ENCODE peak calls at places on chromosomes 7 and 10, in ten cellular contexts. H is sigmoid colon; R is IMR-90; K is mesendoderm; S is adrenal gland; U is mammary epithelial cell; J is BE2C; X is cardiac muscle cell; T is CD4-positive, alpha-beta memory T cell; G is aorta. M is an unnamed sample.

GRCh38 chr10:75782463-75783248 is 351.2 kb downstream of the LRMDA start:
- DNase-seq in G (no peak), K (no peak), R (no peak), U (no peak), H (no peak), T (no peak), S (no peak), X (no peak), J (no peak), M (no peak)

GRCh38 chr10:51005551-51005950 is 68.7 kb upstream of the PRKG1 start:
- DNase-seq in K (no peak), X (no peak), G (no peak), R (no peak), S (no peak), H (no peak), J (no peak), T (no peak), U (no peak), M (no peak)

GRCh38 chr7:106717997-106718871 is 57.3 kb upstream of the CCDC71L start:
- DNase-seq in T (peak; percentile 40), U (peak; percentile 95), K (peak; percentile 84), J (no peak), S (no peak), X (no peak), H (no peak), G (no peak), R (peak; percentile 98), M (no peak)

GRCh38 chr10:17051851-17052250 is 77.8 kb downstream of the CUBN start:
- DNase-seq in U (no peak), R (no peak), H (no peak), T (no peak), S (no peak), J (no peak), K (no peak), G (no peak), X (no peak), M (no peak)

GRCh38 chr7:132009778-132010177 is 453.4 kb upstream of the PODXL start:
- DNase-seq in U (no peak), H (no peak), K (no peak), R (no peak), G (no peak), S (no peak), J (peak; percentile 37), T (no peak), X (no peak), M (no peak)

GRCh38 chr10:3719024-3719843 is 65.8 kb downstream of the KLF6 start:
- DNase-seq in R (no peak), G (no peak), U (no peak), X (no peak), H (no peak), T (no peak), S (no peak), J (no peak), K (no peak), M (no peak)

GRCh38 chr7:27032843-27033242 is 63.0 kb downstream of the HOXA1 start:
- DNase-seq in T (no peak), X (peak; percentile 46), J (no peak), H (no peak), K (no peak), G (no peak), R (peak; percentile 13), U (no peak), S (no peak), M (no peak)

GRCh38 chr7:26627221-26627620 is 237.2 kb downstream of the SKAP2 start:
- DNase-seq in K (no peak), R (no peak), H (no peak), J (no peak), U (no peak), X (no peak), S (no peak), T (no peak), G (no peak), M (no peak)

GRCh38 chr7:15784694-15785030 is 98.2 kb upstream of the MEOX2 start:
- DNase-seq in R (no peak), K (peak; percentile 13), T (no peak), G (no peak), J (no peak), U (no peak), H (no peak), S (no peak), X (no peak), M (no peak)

GRCh38 chr10:35268791-35269257 is 67.5 kb upstream of the CCNY start:
- DNase-seq in T (no peak), U (no peak), H (no peak), G (no peak), X (no peak), S (no peak), J (no peak), K (peak; percentile 43), R (no peak), M (no peak)

GRCh38 chr10:95767884-95768556 is 12.1 kb downstream of the ENTPD1 start:
- DNase-seq in R (peak; percentile 66), S (no peak), X (no peak), U (no peak), T (no peak), J (no peak), H (no peak), G (no peak), K (no peak), M (no peak)

GRCh38 chr7:146926833-146927232 is 810.2 kb downstream of the CNTNAP2 start:
- DNase-seq in S (no peak), G (no peak), K (peak; percentile 6), X (no peak), T (no peak), J (no peak), U (no peak), R (no peak), H (no peak), M (no peak)

DNA sequence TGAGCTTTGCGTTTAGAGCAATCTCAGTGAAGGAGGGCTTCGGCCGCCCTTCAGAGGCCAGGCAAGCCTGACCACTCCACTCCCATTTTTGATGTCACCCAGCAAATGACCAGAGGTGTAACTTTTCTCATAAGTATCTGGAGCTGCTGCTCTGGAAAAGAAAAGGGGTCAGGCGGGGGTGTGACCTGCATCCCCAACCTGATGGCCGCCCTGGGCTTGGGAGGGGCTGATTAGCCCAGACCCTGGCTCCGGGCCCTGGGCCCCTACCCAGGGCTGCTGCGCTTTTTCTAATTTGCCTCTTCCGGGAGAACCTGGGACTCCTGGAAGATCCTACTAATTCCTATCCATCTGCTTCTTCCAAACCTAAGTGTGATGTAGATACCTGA is 9.6 kb upstream of the EBF3 start:
- DNase-seq in H (no peak), R (no peak), S (no peak), K (no peak), X (no peak), J (no peak), T (no peak), G (no peak), U (no peak), M (no peak)
- H3K27me3 ChIP-seq in H (peaks cover 52% of the 10 kb centered on the region), R (peaks cover 51% of the 10 kb centered on the region), S (peaks cover 60% of the 10 kb centered on the region), K (peaks cover 43% of the 10 kb centered on the region), X (peaks cover 79% of the 10 kb centered on the region), J (peaks cover 47% of the 10 kb centered on the region), T (peaks cover 19% of the 10 kb centered on the region), G (no peaks in the 10 kb centered on the region), U (peaks cover 23% of the 10 kb centered on the region), M (peaks cover 28% of the 10 kb centered on the region)

GRCh38 chr10:110163192-110163773 is 44.1 kb upstream of the MXI1 start:
- DNase-seq in H (no peak), G (no peak), J (no peak), X (no peak), U (no peak), K (peak; percentile 81), R (no peak), S (no peak), T (no peak), M (no peak)
- H3K27me3 ChIP-seq in H (peaks cover 15% of the 10 kb centered on the region), G (peaks cover 4% of the 10 kb centered on the region), J (no peaks in the 10 kb centered on the region), X (no peaks in the 10 kb centered on the region), U (no peaks in the 10 kb centered on the region), K (peaks cover 7% of the 10 kb centered on the region), R (peaks cover 58% of the 10 kb centered on the region), S (peaks cover 22% of the 10 kb centered on the region), T (peaks cover 34% of the 10 kb centered on the region), M (no peaks in the 10 kb centered on the region)

GRCh38 chr7:138575897-138576428 is 115.9 kb downstream of the TRIM24 start:
- DNase-seq in J (no peak), G (no peak), K (no peak), H (no peak), U (no peak), T (no peak), S (no peak), R (no peak), X (no peak), M (no peak)

GRCh38 chr7:138584283-138584682 is 116.9 kb downstream of the SVOPL start:
- DNase-seq in G (no peak), K (no peak), U (no peak), X (no peak), T (no peak), J (no peak), H (no peak), R (peak; percentile 19), S (no peak), M (no peak)

GRCh38 chr7:138579671-138580070 is 119.6 kb downstream of the TRIM24 start:
- DNase-seq in T (no peak), G (no peak), R (no peak), H (no peak), K (no peak), U (no peak), S (no peak), J (no peak), X (no peak), M (no peak)

GRCh38 chr7:138581065-138581464 is 120.1 kb downstream of the SVOPL start:
- DNase-seq in J (no peak), R (no peak), G (no peak), H (no peak), S (no peak), X (no peak), K (no peak), T (no peak), U (no peak), M (no peak)

GRCh38 chr7:138579136-138579535 is 119.1 kb downstream of the TRIM24 start:
- DNase-seq in R (no peak), H (no peak), U (no peak), G (no peak), S (no peak), J (no peak), X (no peak), K (no peak), T (no peak), M (no peak)
- H3K27me3 ChIP-seq in R (no peaks in the 10 kb centered on the region), H (no peaks in the 10 kb centered on the region), U (no peaks in the 10 kb centered on the region), G (no peaks in the 10 kb centered on the region), S (no peaks in the 10 kb centered on the region), J (no peaks in the 10 kb centered on the region), X (no peaks in the 10 kb centered on the region), K (no peaks in the 10 kb centered on the region), T (no peaks in the 10 kb centered on the region), M (no peaks in the 10 kb centered on the region)

DNA sequence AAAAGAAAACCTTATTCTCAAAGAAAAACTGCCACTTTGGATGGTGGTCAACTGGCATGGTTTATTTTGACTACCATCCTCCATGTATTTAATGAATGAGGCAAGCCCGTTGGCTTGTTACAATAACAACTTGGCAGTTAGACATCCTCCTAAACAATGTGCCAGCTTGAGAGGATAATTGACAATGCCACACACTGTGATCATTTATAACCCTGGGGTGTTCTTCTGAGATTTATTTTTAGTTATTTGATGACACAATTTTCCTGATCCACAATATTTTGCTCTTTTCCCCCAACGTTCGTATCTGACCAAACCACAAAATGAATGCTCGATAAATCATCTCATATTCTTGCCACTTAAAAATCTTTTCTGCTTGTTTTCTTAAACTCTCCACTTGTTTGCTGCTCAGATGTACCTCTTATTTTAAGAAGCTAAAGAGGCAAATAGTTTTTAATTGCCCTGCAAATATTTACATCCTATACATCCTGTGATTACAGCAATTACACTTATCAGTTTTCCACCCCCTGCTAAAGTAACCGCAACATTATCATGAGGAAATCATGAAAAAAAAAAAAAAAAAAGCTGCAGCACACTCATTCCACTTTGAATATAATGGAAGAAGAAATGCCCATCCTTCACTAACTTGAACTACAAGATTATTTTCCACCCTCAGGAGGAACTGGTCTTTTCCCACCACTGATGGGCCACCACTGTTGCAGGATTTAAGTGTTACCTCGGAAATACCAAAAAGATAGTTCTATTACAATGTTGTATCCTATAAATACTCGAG is 120.0 kb downstream of the MBL2 start:
- DNase-seq in G (no peak), K (peak; percentile 8), U (no peak), J (no peak), H (no peak), S (no peak), R (no peak), T (no peak), X (no peak), M (no peak)
- H3K27me3 ChIP-seq in G (no peaks in the 10 kb centered on the region), K (no peaks in the 10 kb centered on the region), U (no peaks in the 10 kb centered on the region), J (no peaks in the 10 kb centered on the region), H (no peaks in the 10 kb centered on the region), S (no peaks in the 10 kb centered on the region), R (no peaks in the 10 kb centered on the region), T (no peaks in the 10 kb centered on the region), X (peaks cover 76% of the 10 kb centered on the region), M (no peaks in the 10 kb centered on the region)